ENCODE peak calls at places on chromosomes 1 and 21, in ten cellular contexts. C is CD14-positive monocyte; A is Ammon's horn; Y is putamen; D is stimulated activated naive CD4-positive, alpha-beta T cell; V is nucleus accumbens; P is EL; J is GM23248; E is occipital lobe; R is AML-193. H is an unnamed sample.

GRCh38 chr1:87926131-87926828 is 597.6 kb downstream of the LMO4 start:
- DNase-seq in C (no peak), A (no peak), Y (no peak), D (no peak), V (no peak), P (no peak), J (no peak), E (no peak), R (no peak), H (no peak)

GRCh38 chr1:231731262-231731661 is 104.7 kb downstream of the DISC1 start:
- DNase-seq in C (no peak), A (no peak), Y (no peak), D (no peak), V (no peak), P (no peak), J (no peak), E (no peak), R (no peak), H (no peak)

GRCh38 chr1:85838238-85838637 is 130.0 kb upstream of the ZNHIT6 start:
- DNase-seq in C (no peak), A (no peak), Y (no peak), D (no peak), V (no peak), P (no peak), J (no peak), E (no peak), R (no peak), H (no peak)

GRCh38 chr21:36460866-36461265 is 19.1 kb downstream of the CLDN14 start:
- DNase-seq in C (no peak), A (no peak), Y (no peak), D (no peak), V (no peak), P (no peak), J (no peak), E (no peak), R (no peak), H (no peak)

GRCh38 chr1:184792450-184792969 is 37.9 kb upstream of the EDEM3 start:
- DNase-seq in C (peak), A (peak), Y (peak), D (no peak), V (peak), P (peak), J (peak), E (peak), R (peak), H (peak)

GRCh38 chr1:82775402-82776000 is 974.8 kb downstream of the ADGRL2 start:
- DNase-seq in C (no peak), A (peak), Y (peak), D (no peak), V (peak), P (peak), J (peak), E (no peak), R (no peak), H (peak)

GRCh38 chr1:200040516-200041138 is 13.1 kb downstream of the NR5A2 start:
- DNase-seq in C (no peak), A (no peak), Y (no peak), D (no peak), V (no peak), P (no peak), J (no peak), E (no peak), R (no peak), H (no peak)

GRCh38 chr1:101406271-101406670 is 169.5 kb downstream of the S1PR1 start:
- DNase-seq in C (no peak), A (no peak), Y (no peak), D (no peak), V (no peak), P (no peak), J (no peak), E (no peak), R (no peak), H (no peak)

GRCh38 chr1:53771648-53772047 is 32.7 kb upstream of the GLIS1 start:
- DNase-seq in C (no peak), A (no peak), Y (no peak), D (no peak), V (no peak), P (peak), J (peak), E (no peak), R (no peak), H (no peak)

H was measured in anterior cingulate cortex.